ENCODE peak calls at places on chromosome 10, in nine cellular contexts. B is substantia nigra, F is A549, G is stomach, D is Peyer's patch, H is sigmoid colon, Q is pancreas, X is SK-N-SH, V is heart right ventricle. E is an unnamed sample.

GRCh38 chr10:45082176-45082575 is 81.5 kb downstream of the ZNF22 start:
- DNase-seq in B (no peak), F (no peak), G (no peak), D (no peak), H (no peak), Q (no peak), X (no peak), V (no peak), E (no peak)

GRCh38 chr10:100346765-100347567 is at the start of gene SCD:
- DNase-seq in B (peak; percentile 85), F (peak; percentile 98), G (peak; percentile 70), D (peak; percentile 83), H (peak; percentile 85), Q (peak; percentile 58), X (peak; percentile 93), V (peak; percentile 69), E (peak; percentile 96)

GRCh38 chr10:114925675-114926204 is 12.3 kb upstream of the TRUB1 start:
- DNase-seq in B (no peak), F (no peak), G (no peak), D (no peak), H (no peak), Q (peak; percentile 41), X (no peak), V (no peak), E (no peak)

GRCh38 chr10:56646712-56647111 is 285.7 kb upstream of the ZWINT start:
- DNase-seq in B (no peak), F (no peak), G (no peak), D (no peak), H (no peak), Q (no peak), X (no peak), V (no peak), E (no peak)

GRCh38 chr10:42482411-42482810 is 156.0 kb downstream of the ZNF33B start:
- DNase-seq in B (no peak), F (no peak), G (no peak), D (no peak), H (no peak), Q (no peak), X (no peak), V (no peak), E (no peak)

GRCh38 chr10:92242910-92243671 is 47.8 kb downstream of the CPEB3 start:
- DNase-seq in B (peak; percentile 33), F (no peak), G (peak; percentile 61), D (peak; percentile 52), H (peak; percentile 79), Q (peak; percentile 49), X (peak; percentile 74), V (peak; percentile 36), E (peak; percentile 80)

GRCh38 chr10:93287775-93288174 is 194.4 kb downstream of the MYOF start:
- DNase-seq in B (no peak), F (no peak), G (no peak), D (no peak), H (no peak), Q (no peak), X (no peak), V (no peak), E (no peak)

GRCh38 chr10:46223626-46224413 is 63.0 kb upstream of the ANTXRL start:
- DNase-seq in B (no peak), F (no peak), G (no peak), D (peak; percentile 21), H (no peak), Q (no peak), X (no peak), V (no peak), E (no peak)

GRCh38 chr10:649798-650690 is 39.4 kb downstream of the DIP2C start:
- DNase-seq in B (no peak), F (peak; percentile 46), G (peak; percentile 87), D (peak; percentile 84), H (peak; percentile 92), Q (peak; percentile 82), X (no peak), V (no peak), E (no peak)

GRCh38 chr10:28878236-28878970 is 201.1 kb downstream of the BAMBI start:
- DNase-seq in B (no peak), F (no peak), G (no peak), D (no peak), H (no peak), Q (no peak), X (no peak), V (no peak), E (no peak)

DNA sequence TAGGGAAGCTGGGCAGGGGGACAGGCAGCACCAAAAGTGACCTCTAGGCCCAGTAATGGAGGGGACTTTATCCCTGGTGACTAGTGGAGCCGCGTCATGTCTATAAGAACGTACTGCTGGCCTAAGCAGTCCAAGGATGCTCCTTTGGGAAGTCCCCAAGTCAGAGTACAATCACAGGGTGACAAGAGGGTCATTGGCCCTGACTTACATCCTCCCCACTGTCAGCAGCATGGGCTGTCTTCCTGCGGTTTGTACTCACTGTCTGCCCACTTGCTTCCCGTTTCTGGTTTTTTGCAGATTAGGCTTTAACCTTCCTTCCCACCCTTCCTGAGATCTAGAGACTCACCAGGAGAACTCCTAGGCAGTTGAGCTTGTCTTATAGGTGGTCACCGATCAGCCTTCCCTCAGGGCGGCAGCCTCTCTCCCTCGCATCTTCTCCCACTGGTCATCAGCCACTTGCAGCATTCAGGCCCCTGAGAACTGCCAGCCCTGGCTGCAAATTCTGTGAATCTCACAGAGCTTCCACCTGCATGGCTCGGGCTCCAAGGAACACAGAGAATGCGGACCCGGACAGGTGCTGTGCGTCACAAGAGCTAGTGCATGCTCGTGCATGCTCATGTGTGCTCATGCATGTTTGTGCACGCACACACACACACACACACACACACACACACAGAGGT is 177.1 kb downstream of the ARHGAP12 start:
- DNase-seq in B (no peak), F (no peak), G (no peak), D (no peak), H (no peak), Q (no peak), X (no peak), V (no peak), E (no peak)
- H3K27ac ChIP-seq in B (no peak overlapping the region), F (no peak overlapping the region), G (peak overlapping the region; percentile 42), D (no peak overlapping the region), H (no peak overlapping the region), Q (peak overlapping the region; percentile 83), X (no peak overlapping the region), V (peak overlapping the region; percentile 36), E (no peak overlapping the region)

DNA sequence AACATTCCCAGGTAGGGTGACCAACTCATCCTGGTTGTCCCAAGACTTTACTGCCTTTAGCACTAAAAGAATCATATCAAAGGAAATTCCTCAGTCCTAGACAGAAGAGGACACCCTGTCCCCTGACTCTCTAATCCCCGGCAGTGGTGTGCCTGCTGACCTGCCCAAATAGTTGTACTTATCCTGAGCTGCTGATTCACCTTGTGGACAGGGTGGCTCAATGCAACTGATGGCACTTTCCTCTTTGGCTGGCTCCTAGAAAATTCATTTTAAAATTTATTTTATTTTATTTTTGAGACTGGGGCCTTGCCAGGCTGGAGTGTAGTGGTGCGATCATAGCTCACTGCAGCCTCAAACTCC is 111.7 kb downstream of the JCAD start:
- DNase-seq in B (no peak), F (no peak), G (no peak), D (no peak), H (no peak), Q (no peak), X (no peak), V (no peak), E (no peak)
- H3K27ac ChIP-seq in B (no peak overlapping the region), F (peak overlapping the region; percentile 72), G (peak overlapping the region; percentile 67), D (no peak overlapping the region), H (peak overlapping the region; percentile 84), Q (peak overlapping the region; percentile 69), X (peak overlapping the region; percentile 98), V (peak overlapping the region; percentile 79), E (peak overlapping the region; percentile 1)

GRCh38 chr10:111102381-111102973 is 25.6 kb downstream of the ADRA2A start:
- DNase-seq in B (no peak), F (no peak), G (no peak), D (peak; percentile 53), H (peak; percentile 62), Q (no peak), X (no peak), V (no peak), E (no peak)

GRCh38 chr10:111106081-111106480 is 29.3 kb downstream of the ADRA2A start:
- DNase-seq in B (no peak), F (no peak), G (no peak), D (no peak), H (peak; percentile 44), Q (no peak), X (no peak), V (no peak), E (no peak)

GRCh38 chr10:111103196-111103595 is 26.4 kb downstream of the ADRA2A start:
- DNase-seq in B (no peak), F (no peak), G (no peak), D (peak; percentile 60), H (peak; percentile 24), Q (no peak), X (no peak), V (no peak), E (no peak)

GRCh38 chr10:111107023-111107422 is 30.2 kb downstream of the ADRA2A start:
- DNase-seq in B (no peak), F (no peak), G (peak; percentile 62), D (no peak), H (peak; percentile 47), Q (peak; percentile 94), X (no peak), V (no peak), E (no peak)

GRCh38 chr10:111104811-111105210 is 28.0 kb downstream of the ADRA2A start:
- DNase-seq in B (no peak), F (no peak), G (no peak), D (no peak), H (peak; percentile 11), Q (no peak), X (no peak), V (no peak), E (no peak)
- H3K27ac ChIP-seq in B (no peak overlapping the region), F (no peak overlapping the region), G (no peak overlapping the region), D (no peak overlapping the region), H (no peak overlapping the region), Q (peak overlapping the region; percentile 39), X (no peak overlapping the region), V (no peak overlapping the region), E (no peak overlapping the region)

GRCh38 chr10:86785021-86785420 is 28.6 kb downstream of the BMPR1A start:
- DNase-seq in B (no peak), F (no peak), G (no peak), D (no peak), H (no peak), Q (no peak), X (no peak), V (no peak), E (no peak)
- H3K27ac ChIP-seq in B (no peak overlapping the region), F (no peak overlapping the region), G (peak overlapping the region; percentile 70), D (no peak overlapping the region), H (peak overlapping the region; percentile 46), Q (no peak overlapping the region), X (no peak overlapping the region), V (no peak overlapping the region), E (no peak overlapping the region)

GRCh38 chr10:32953277-32953927 is 4.6 kb downstream of the ITGB1 start:
- DNase-seq in B (no peak), F (no peak), G (no peak), D (no peak), H (no peak), Q (no peak), X (no peak), V (no peak), E (no peak)
- H3K27ac ChIP-seq in B (no peak overlapping the region), F (peak overlapping the region; percentile 100), G (peak overlapping the region; percentile 97), D (no peak overlapping the region), H (peak overlapping the region; percentile 98), Q (peak overlapping the region; percentile 18), X (peak overlapping the region; percentile 10), V (peak overlapping the region; percentile 99), E (no peak overlapping the region)

E was measured in caudate nucleus.